ENCODE peak calls at places on chromosomes 16 and 17, in seven cellular contexts. One of them, this sample, is unnamed.

GRCh38 chr17:71910002-71910401 is 210.8 kb upstream of the SOX9 start:
- DNase-seq in progenitor cell of endocrine pancreas: no peak
- DNase-seq in stomach: no peak
- DNase-seq in AG04450: no peak
- DNase-seq in heart right ventricle: no peak
- DNase-seq in activated CD8-positive, alpha-beta T cell treated with anti-CD3 and anti-CD28 coated beads for 36 hours: no peak
- DNase-seq in nephron progenitor cell: no peak
- DNase-seq in this sample: no peak

GRCh38 chr16:7449808-7450207 is 117.2 kb downstream of the RBFOX1 start:
- DNase-seq in progenitor cell of endocrine pancreas: no peak
- DNase-seq in stomach: no peak
- DNase-seq in AG04450: no peak
- DNase-seq in heart right ventricle: no peak
- DNase-seq in activated CD8-positive, alpha-beta T cell treated with anti-CD3 and anti-CD28 coated beads for 36 hours: no peak
- DNase-seq in nephron progenitor cell: no peak
- DNase-seq in this sample: no peak

GRCh38 chr17:11880714-11881113 is 116.6 kb downstream of the ZNF18 start:
- DNase-seq in progenitor cell of endocrine pancreas: no peak
- DNase-seq in stomach: no peak
- DNase-seq in AG04450: no peak
- DNase-seq in heart right ventricle: peak
- DNase-seq in activated CD8-positive, alpha-beta T cell treated with anti-CD3 and anti-CD28 coated beads for 36 hours: no peak
- DNase-seq in nephron progenitor cell: no peak
- DNase-seq in this sample: no peak

GRCh38 chr16:4892356-4893102 is 44.4 kb downstream of the PPL start:
- DNase-seq in progenitor cell of endocrine pancreas: no peak
- DNase-seq in stomach: no peak
- DNase-seq in AG04450: no peak
- DNase-seq in heart right ventricle: peak
- DNase-seq in activated CD8-positive, alpha-beta T cell treated with anti-CD3 and anti-CD28 coated beads for 36 hours: no peak
- DNase-seq in nephron progenitor cell: no peak
- DNase-seq in this sample: peak

GRCh38 chr17:30921544-30922196 is at the start of gene ADAP2:
- DNase-seq in progenitor cell of endocrine pancreas: peak
- DNase-seq in stomach: peak
- DNase-seq in AG04450: no peak
- DNase-seq in heart right ventricle: peak
- DNase-seq in activated CD8-positive, alpha-beta T cell treated with anti-CD3 and anti-CD28 coated beads for 36 hours: no peak
- DNase-seq in nephron progenitor cell: peak
- DNase-seq in this sample: no peak

GRCh38 chr17:37792787-37793186 is 47.9 kb upstream of the HNF1B start:
- DNase-seq in progenitor cell of endocrine pancreas: no peak
- DNase-seq in stomach: no peak
- DNase-seq in AG04450: no peak
- DNase-seq in heart right ventricle: no peak
- DNase-seq in activated CD8-positive, alpha-beta T cell treated with anti-CD3 and anti-CD28 coated beads for 36 hours: no peak
- DNase-seq in nephron progenitor cell: no peak
- DNase-seq in this sample: no peak

GRCh38 chr17:46851029-46851741 is at the start of gene WNT9B:
- DNase-seq in progenitor cell of endocrine pancreas: peak
- DNase-seq in stomach: peak
- DNase-seq in AG04450: no peak
- DNase-seq in heart right ventricle: no peak
- DNase-seq in activated CD8-positive, alpha-beta T cell treated with anti-CD3 and anti-CD28 coated beads for 36 hours: no peak
- DNase-seq in nephron progenitor cell: peak
- DNase-seq in this sample: no peak

GRCh38 chr16:5374184-5374583 is 276.6 kb upstream of the EEF2KMT start:
- DNase-seq in progenitor cell of endocrine pancreas: no peak
- DNase-seq in stomach: no peak
- DNase-seq in AG04450: no peak
- DNase-seq in heart right ventricle: no peak
- DNase-seq in activated CD8-positive, alpha-beta T cell treated with anti-CD3 and anti-CD28 coated beads for 36 hours: no peak
- DNase-seq in nephron progenitor cell: no peak
- DNase-seq in this sample: no peak

GRCh38 chr17:37359682-37360188 is 16.1 kb upstream of the C17orf78 start:
- DNase-seq in progenitor cell of endocrine pancreas: no peak
- DNase-seq in stomach: no peak
- DNase-seq in AG04450: no peak
- DNase-seq in heart right ventricle: no peak
- DNase-seq in activated CD8-positive, alpha-beta T cell treated with anti-CD3 and anti-CD28 coated beads for 36 hours: no peak
- DNase-seq in nephron progenitor cell: no peak
- DNase-seq in this sample: no peak

GRCh38 chr16:74309789-74310781 is 13.5 kb downstream of the PSMD7 start:
- DNase-seq in progenitor cell of endocrine pancreas: no peak
- DNase-seq in stomach: no peak
- DNase-seq in AG04450: peak
- DNase-seq in heart right ventricle: no peak
- DNase-seq in activated CD8-positive, alpha-beta T cell treated with anti-CD3 and anti-CD28 coated beads for 36 hours: peak
- DNase-seq in nephron progenitor cell: peak
- DNase-seq in this sample: peak

GRCh38 chr16:66798162-66798561 is 3.2 kb downstream of the TERB1 start:
- DNase-seq in progenitor cell of endocrine pancreas: no peak
- DNase-seq in stomach: no peak
- DNase-seq in AG04450: no peak
- DNase-seq in heart right ventricle: no peak
- DNase-seq in activated CD8-positive, alpha-beta T cell treated with anti-CD3 and anti-CD28 coated beads for 36 hours: no peak
- DNase-seq in nephron progenitor cell: no peak
- DNase-seq in this sample: peak

GRCh38 chr16:66366433-66367299 is at the start of gene CDH5:
- DNase-seq in progenitor cell of endocrine pancreas: no peak
- DNase-seq in stomach: no peak
- DNase-seq in AG04450: no peak
- DNase-seq in heart right ventricle: peak
- DNase-seq in activated CD8-positive, alpha-beta T cell treated with anti-CD3 and anti-CD28 coated beads for 36 hours: no peak
- DNase-seq in nephron progenitor cell: no peak
- DNase-seq in this sample: peak

GRCh38 chr16:77434365-77435239 is at the start of gene ADAMTS18:
- DNase-seq in progenitor cell of endocrine pancreas: peak
- DNase-seq in stomach: no peak
- DNase-seq in AG04450: no peak
- DNase-seq in heart right ventricle: no peak
- DNase-seq in activated CD8-positive, alpha-beta T cell treated with anti-CD3 and anti-CD28 coated beads for 36 hours: peak
- DNase-seq in nephron progenitor cell: peak
- DNase-seq in this sample: no peak

GRCh38 chr17:16928406-16929280 is 43.3 kb downstream of the TNFRSF13B start:
- DNase-seq in progenitor cell of endocrine pancreas: no peak
- DNase-seq in stomach: no peak
- DNase-seq in AG04450: no peak
- DNase-seq in heart right ventricle: no peak
- DNase-seq in activated CD8-positive, alpha-beta T cell treated with anti-CD3 and anti-CD28 coated beads for 36 hours: no peak
- DNase-seq in nephron progenitor cell: no peak
- DNase-seq in this sample: no peak

GRCh38 chr16:73506568-73507056 is 458.7 kb upstream of the ZFHX3 start:
- DNase-seq in progenitor cell of endocrine pancreas: no peak
- DNase-seq in stomach: no peak
- DNase-seq in AG04450: no peak
- DNase-seq in heart right ventricle: no peak
- DNase-seq in activated CD8-positive, alpha-beta T cell treated with anti-CD3 and anti-CD28 coated beads for 36 hours: no peak
- DNase-seq in nephron progenitor cell: no peak
- DNase-seq in this sample: no peak

GRCh38 chr16:83160609-83161008 is 533.8 kb downstream of the CDH13 start:
- DNase-seq in progenitor cell of endocrine pancreas: no peak
- DNase-seq in stomach: no peak
- DNase-seq in AG04450: no peak
- DNase-seq in heart right ventricle: no peak
- DNase-seq in activated CD8-positive, alpha-beta T cell treated with anti-CD3 and anti-CD28 coated beads for 36 hours: no peak
- DNase-seq in nephron progenitor cell: no peak
- DNase-seq in this sample: no peak

GRCh38 chr17:13835151-13835550 is 233.4 kb upstream of the HS3ST3A1 start:
- DNase-seq in progenitor cell of endocrine pancreas: no peak
- DNase-seq in stomach: no peak
- DNase-seq in AG04450: no peak
- DNase-seq in heart right ventricle: no peak
- DNase-seq in activated CD8-positive, alpha-beta T cell treated with anti-CD3 and anti-CD28 coated beads for 36 hours: no peak
- DNase-seq in nephron progenitor cell: no peak
- DNase-seq in this sample: peak

GRCh38 chr17:19376799-19377198 is 1.5 kb upstream of the MAPK7 start:
- DNase-seq in progenitor cell of endocrine pancreas: no peak
- DNase-seq in stomach: no peak
- DNase-seq in AG04450: no peak
- DNase-seq in heart right ventricle: no peak
- DNase-seq in activated CD8-positive, alpha-beta T cell treated with anti-CD3 and anti-CD28 coated beads for 36 hours: peak
- DNase-seq in nephron progenitor cell: no peak
- DNase-seq in this sample: no peak

GRCh38 chr16:68707341-68708152 is 29.5 kb upstream of the CDH1 start:
- DNase-seq in progenitor cell of endocrine pancreas: no peak
- DNase-seq in stomach: peak
- DNase-seq in AG04450: no peak
- DNase-seq in heart right ventricle: no peak
- DNase-seq in activated CD8-positive, alpha-beta T cell treated with anti-CD3 and anti-CD28 coated beads for 36 hours: no peak
- DNase-seq in nephron progenitor cell: peak
- DNase-seq in this sample: no peak

DNA sequence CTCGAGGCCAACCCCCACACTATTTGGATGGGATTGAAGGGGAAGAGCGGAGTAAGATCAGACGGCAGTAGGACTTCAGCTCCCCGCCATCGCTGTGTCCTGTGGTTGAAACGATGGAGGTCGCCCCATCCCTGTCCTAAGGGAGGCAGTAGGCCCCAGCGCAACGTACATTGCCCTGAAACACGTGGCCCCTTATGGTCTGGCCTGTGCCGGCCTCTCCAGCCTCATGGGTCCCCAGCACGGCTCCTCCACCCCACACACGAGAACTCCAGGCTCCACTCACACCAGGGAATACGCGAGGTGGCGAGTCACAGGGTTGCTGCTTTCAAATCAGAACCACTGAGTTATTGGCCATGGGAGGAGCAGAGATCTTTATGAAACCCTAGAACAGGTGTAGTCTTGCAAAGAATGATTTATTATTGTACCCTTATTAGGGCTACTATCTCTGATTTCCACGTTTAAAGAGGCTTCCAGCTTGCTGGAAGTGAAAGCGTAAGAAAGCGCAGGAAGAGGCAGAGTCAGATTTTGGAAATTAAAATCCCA is 669 bp upstream of the DCTPP1 start:
- DNase-seq in progenitor cell of endocrine pancreas: no peak
- DNase-seq in stomach: no peak
- DNase-seq in AG04450: no peak
- DNase-seq in heart right ventricle: no peak
- DNase-seq in activated CD8-positive, alpha-beta T cell treated with anti-CD3 and anti-CD28 coated beads for 36 hours: no peak
- DNase-seq in nephron progenitor cell: peak
- DNase-seq in this sample: no peak
- TF ChIP-seq CTCF in progenitor cell of endocrine pancreas: no peak
- TF ChIP-seq CTCF in stomach: no peak
- TF ChIP-seq CTCF in AG04450: no peak
- TF ChIP-seq CTCF in heart right ventricle: no peak
- TF ChIP-seq CTCF in activated CD8-positive, alpha-beta T cell treated with anti-CD3 and anti-CD28 coated beads for 36 hours: peak
- TF ChIP-seq CTCF in nephron progenitor cell: no peak
- TF ChIP-seq CTCF in this sample: no peak

GRCh38 chr16:85329059-85329812 is 217.0 kb upstream of the CIBAR2 start:
- DNase-seq in progenitor cell of endocrine pancreas: no peak
- DNase-seq in stomach: peak
- DNase-seq in AG04450: no peak
- DNase-seq in heart right ventricle: no peak
- DNase-seq in activated CD8-positive, alpha-beta T cell treated with anti-CD3 and anti-CD28 coated beads for 36 hours: no peak
- DNase-seq in nephron progenitor cell: peak
- DNase-seq in this sample: no peak
- TF ChIP-seq CTCF in progenitor cell of endocrine pancreas: peak
- TF ChIP-seq CTCF in stomach: no peak
- TF ChIP-seq CTCF in AG04450: no peak
- TF ChIP-seq CTCF in heart right ventricle: no peak
- TF ChIP-seq CTCF in activated CD8-positive, alpha-beta T cell treated with anti-CD3 and anti-CD28 coated beads for 36 hours: no peak
- TF ChIP-seq CTCF in nephron progenitor cell: no peak
- TF ChIP-seq CTCF in this sample: no peak

DNA sequence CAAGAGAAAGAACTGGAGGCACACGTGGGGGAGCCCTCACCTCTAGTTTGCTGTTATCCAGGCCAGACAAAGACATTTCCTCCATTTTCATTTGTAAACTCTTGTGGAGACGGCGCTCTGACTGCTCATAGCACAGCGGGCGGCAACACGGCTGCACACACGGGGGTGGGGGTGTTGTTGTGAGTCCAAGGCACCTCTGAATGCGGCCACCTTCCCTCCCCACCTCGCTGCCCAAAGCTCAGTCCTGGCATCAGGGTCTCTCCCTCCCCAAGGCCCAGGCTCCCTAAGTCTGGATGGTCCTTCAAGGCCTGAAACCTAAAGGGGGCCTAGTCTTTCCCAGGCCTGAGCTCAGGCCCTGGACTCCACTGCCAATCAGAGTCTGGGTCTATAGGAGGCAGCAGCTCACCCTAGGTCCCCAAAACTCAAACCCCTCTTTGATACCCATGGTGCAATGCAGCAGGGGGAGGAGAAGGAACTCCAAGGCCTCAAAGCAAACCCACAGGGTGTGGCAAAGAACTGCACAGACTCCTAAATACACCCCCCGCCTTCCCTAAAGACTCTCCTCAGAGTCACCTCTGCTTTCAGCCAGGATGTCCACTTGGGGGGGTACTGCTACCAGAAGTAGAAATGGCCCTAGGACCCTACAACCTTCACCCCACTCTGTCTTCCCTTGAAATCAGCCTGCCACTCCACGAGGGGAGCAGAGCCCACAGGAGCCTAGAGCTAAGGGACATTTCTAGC is 1.5 kb downstream of the ATXN7L3 start:
- DNase-seq in progenitor cell of endocrine pancreas: no peak
- DNase-seq in stomach: no peak
- DNase-seq in AG04450: no peak
- DNase-seq in heart right ventricle: no peak
- DNase-seq in activated CD8-positive, alpha-beta T cell treated with anti-CD3 and anti-CD28 coated beads for 36 hours: peak
- DNase-seq in nephron progenitor cell: no peak
- DNase-seq in this sample: peak
- TF ChIP-seq CTCF in progenitor cell of endocrine pancreas: no peak
- TF ChIP-seq CTCF in stomach: no peak
- TF ChIP-seq CTCF in AG04450: peak
- TF ChIP-seq CTCF in heart right ventricle: peak
- TF ChIP-seq CTCF in activated CD8-positive, alpha-beta T cell treated with anti-CD3 and anti-CD28 coated beads for 36 hours: no peak
- TF ChIP-seq CTCF in nephron progenitor cell: no peak
- TF ChIP-seq CTCF in this sample: no peak

DNA sequence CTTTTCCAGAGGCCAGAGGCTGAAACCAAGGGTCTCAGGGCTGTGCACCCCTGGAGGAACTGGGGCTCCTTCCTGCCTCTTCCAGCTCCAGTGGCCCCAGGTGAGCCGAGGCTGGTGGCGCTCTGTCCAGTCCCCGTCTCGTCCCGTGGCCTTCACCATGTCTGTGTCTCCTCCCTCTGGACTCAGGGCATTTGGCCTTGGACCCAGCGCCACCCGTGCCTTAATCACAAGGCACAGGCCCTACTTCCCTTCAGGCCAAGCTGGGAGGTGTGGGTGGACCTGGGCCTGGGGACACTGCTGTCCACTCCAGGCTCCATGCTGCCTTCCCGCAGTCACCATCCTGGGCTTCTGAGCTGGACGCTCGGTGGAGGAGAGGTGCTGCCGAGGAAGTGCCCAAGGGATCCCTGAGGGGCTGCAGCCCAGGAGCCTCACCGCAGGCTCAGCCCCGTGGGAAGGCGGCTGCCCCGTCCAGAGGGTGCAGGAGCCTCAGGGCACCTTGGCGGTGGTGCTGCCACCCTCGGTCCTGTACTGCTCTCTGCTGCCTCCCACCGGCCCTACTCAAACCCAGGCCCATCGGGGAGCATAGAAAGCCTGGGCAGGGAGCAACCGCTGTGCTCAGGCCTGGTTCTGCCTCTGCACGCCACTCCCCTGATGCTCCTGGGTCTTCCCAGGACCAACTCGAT is 9.6 kb upstream of the APRT start:
- DNase-seq in progenitor cell of endocrine pancreas: no peak
- DNase-seq in stomach: no peak
- DNase-seq in AG04450: no peak
- DNase-seq in heart right ventricle: no peak
- DNase-seq in activated CD8-positive, alpha-beta T cell treated with anti-CD3 and anti-CD28 coated beads for 36 hours: no peak
- DNase-seq in nephron progenitor cell: no peak
- DNase-seq in this sample: no peak
- TF ChIP-seq CTCF in progenitor cell of endocrine pancreas: no peak
- TF ChIP-seq CTCF in stomach: no peak
- TF ChIP-seq CTCF in AG04450: peak
- TF ChIP-seq CTCF in heart right ventricle: no peak
- TF ChIP-seq CTCF in activated CD8-positive, alpha-beta T cell treated with anti-CD3 and anti-CD28 coated beads for 36 hours: no peak
- TF ChIP-seq CTCF in nephron progenitor cell: no peak
- TF ChIP-seq CTCF in this sample: no peak

GRCh38 chr16:31074814-31075183 is 577 bp downstream of the ZNF646 start:
- DNase-seq in progenitor cell of endocrine pancreas: no peak
- DNase-seq in stomach: no peak
- DNase-seq in AG04450: no peak
- DNase-seq in heart right ventricle: no peak
- DNase-seq in activated CD8-positive, alpha-beta T cell treated with anti-CD3 and anti-CD28 coated beads for 36 hours: no peak
- DNase-seq in nephron progenitor cell: no peak
- DNase-seq in this sample: no peak
- TF ChIP-seq CTCF in progenitor cell of endocrine pancreas: no peak
- TF ChIP-seq CTCF in stomach: no peak
- TF ChIP-seq CTCF in AG04450: peak
- TF ChIP-seq CTCF in heart right ventricle: no peak
- TF ChIP-seq CTCF in activated CD8-positive, alpha-beta T cell treated with anti-CD3 and anti-CD28 coated beads for 36 hours: no peak
- TF ChIP-seq CTCF in nephron progenitor cell: no peak
- TF ChIP-seq CTCF in this sample: peak